ENCODE peak calls at places on chromosomes 16 and 17, in six cellular contexts. U is CD8-positive, alpha-beta T cell; T is nucleus accumbens; K is AG10803; X is ELR; E is MCF 10A. N is an unnamed sample.

GRCh38 chr16:57480127-57480753 is 6.1 kb downstream of the DOK4 start:
- DNase-seq in X (peak; percentile 68), T (no peak), E (no peak), K (peak; percentile 69), U (no peak), N (peak; percentile 89)

GRCh38 chr16:50183316-50183715 is 30.2 kb downstream of the TENT4B start:
- DNase-seq in K (peak; percentile 72), E (no peak), T (no peak), X (peak; percentile 72), U (no peak), N (no peak)

GRCh38 chr16:84459941-84460405 is 44.5 kb downstream of the MEAK7 start:
- DNase-seq in T (no peak), K (no peak), U (no peak), X (no peak), E (no peak), N (peak; percentile 70)

GRCh38 chr17:44557653-44558285 is 485 bp downstream of the FZD2 start:
- DNase-seq in E (no peak), T (no peak), K (peak; percentile 66), U (peak; percentile 29), X (peak; percentile 83), N (peak; percentile 89)

GRCh38 chr16:87149051-87149450 is 168.1 kb downstream of the C16orf95 start:
- DNase-seq in U (no peak), E (peak; percentile 39), X (peak; percentile 61), T (no peak), K (no peak), N (peak; percentile 42)

GRCh38 chr16:50271148-50272041 is 5.0 kb downstream of the ADCY7 start:
- DNase-seq in E (no peak), T (no peak), K (no peak), X (no peak), U (no peak), N (peak; percentile 69)

GRCh38 chr17:83053779-83054451 is 25.5 kb upstream of the METRNL start:
- DNase-seq in T (no peak), U (peak; percentile 61), E (no peak), X (no peak), K (no peak), N (peak; percentile 89)

GRCh38 chr16:86964846-86965245 is 352.3 kb downstream of the C16orf95 start:
- DNase-seq in E (no peak), T (no peak), X (no peak), K (no peak), U (no peak), N (no peak)

GRCh38 chr17:9880582-9880999 is 24.5 kb downstream of the RCVRN start:
- DNase-seq in U (no peak), E (peak; percentile 80), K (peak; percentile 55), X (peak; percentile 51), T (no peak), N (no peak)

GRCh38 chr16:24728891-24729242 is 584 bp upstream of the TNRC6A start:
- DNase-seq in X (no peak), K (no peak), U (no peak), T (no peak), E (no peak), N (no peak)

GRCh38 chr17:42531455-42532354 is 4.3 kb upstream of the NAGLU start:
- DNase-seq in E (peak; percentile 58), K (peak; percentile 54), U (peak; percentile 48), T (peak; percentile 43), X (peak; percentile 68), N (peak; percentile 90)

GRCh38 chr16:85220125-85220839 is 108.0 kb upstream of the CIBAR2 start:
- DNase-seq in X (peak; percentile 40), U (no peak), T (peak; percentile 70), K (peak; percentile 90), E (peak; percentile 80), N (no peak)

GRCh38 chr17:42895185-42895555 is 5.4 kb upstream of the G6PC1 start:
- DNase-seq in U (no peak), T (no peak), X (peak; percentile 92), E (peak; percentile 84), K (peak; percentile 91), N (peak; percentile 91)

GRCh38 chr16:81296631-81297030 is 18.1 kb upstream of the GAN start:
- DNase-seq in U (no peak), E (no peak), X (no peak), T (no peak), K (no peak), N (no peak)

GRCh38 chr16:31105677-31106213 is 2.4 kb upstream of the BCKDK start:
- DNase-seq in E (peak; percentile 69), U (peak; percentile 67), T (peak; percentile 68), K (peak; percentile 80), X (peak; percentile 73), N (peak; percentile 95)